ENCODE peak calls at places on chromosomes 11 and 22, in ten cellular contexts. U is lower lobe of right lung, B is colonic mucosa, P is thoracic aorta, X is WERI-Rb-1, O is endodermal cell, J is fibroblast of lung, N is transverse colon, Y is psoas muscle, A is tibial artery. H is an unnamed sample.
A peak's percentile ranks its signal among the peaks of the same experiment; 100 is the strongest.

GRCh38 chr22:20131593-20131855 is at the start of gene ZDHHC8:
- DNase-seq in B (no peak), U (no peak), J (peak; percentile 24), P (no peak), X (no peak), N (peak; percentile 49), A (no peak), O (no peak), Y (no peak), H (peak; percentile 94)

GRCh38 chr11:59901306-59901705 is 22.7 kb downstream of the OOSP3 start:
- DNase-seq in X (no peak), J (peak; percentile 37), N (no peak), P (no peak), Y (no peak), B (peak; percentile 22), O (no peak), U (no peak), A (no peak), H (no peak)

GRCh38 chr11:10301656-10302293 is 3.1 kb upstream of the ADM start:
- DNase-seq in O (no peak), J (peak; percentile 67), X (no peak), B (no peak), A (no peak), Y (no peak), U (no peak), N (no peak), P (no peak), H (no peak)

GRCh38 chr11:104028476-104028875 is 8.0 kb upstream of the DDI1 start:
- DNase-seq in U (no peak), J (peak; percentile 59), B (no peak), P (no peak), N (no peak), O (no peak), X (no peak), A (no peak), Y (no peak), H (no peak)

GRCh38 chr22:30837531-30837930 is 131.0 kb downstream of the MORC2 start:
- DNase-seq in O (no peak), N (no peak), U (no peak), X (no peak), P (no peak), J (no peak), B (no peak), Y (no peak), A (no peak), H (peak; percentile 14)

GRCh38 chr11:19679952-19680823 is 32.4 kb upstream of the NAV2 start:
- DNase-seq in A (peak; percentile 96), X (no peak), B (peak; percentile 66), N (peak; percentile 71), P (peak; percentile 81), J (peak; percentile 98), U (peak; percentile 79), O (peak; percentile 86), Y (peak; percentile 94), H (peak; percentile 90)

GRCh38 chr11:113518716-113519495 is 43.7 kb upstream of the DRD2 start:
- DNase-seq in J (no peak), N (no peak), U (no peak), X (no peak), P (no peak), O (no peak), Y (no peak), B (no peak), A (no peak), H (no peak)

GRCh38 chr11:14435717-14436116 is 63.9 kb downstream of the COPB1 start:
- DNase-seq in P (no peak), Y (no peak), X (no peak), O (no peak), U (no peak), N (no peak), B (no peak), A (no peak), J (no peak), H (no peak)

GRCh38 chr11:111778047-111778558 is 11.9 kb upstream of the PPP2R1B start:
- DNase-seq in B (no peak), A (no peak), N (no peak), J (no peak), Y (no peak), U (no peak), O (no peak), P (no peak), X (no peak), H (no peak)

GRCh38 chr11:111777094-111778046 is 11.2 kb upstream of the PPP2R1B start:
- DNase-seq in U (no peak), J (peak; percentile 67), O (no peak), N (no peak), Y (no peak), P (no peak), A (no peak), X (no peak), B (peak; percentile 33), H (peak; percentile 73)

GRCh38 chr11:111776398-111777093 is 10.4 kb upstream of the PPP2R1B start:
- DNase-seq in J (no peak), O (no peak), B (no peak), U (no peak), N (no peak), Y (no peak), P (no peak), A (no peak), X (no peak), H (no peak)

GRCh38 chr11:111772535-111772934 is 6.3 kb upstream of the PPP2R1B start:
- DNase-seq in X (no peak), U (no peak), B (no peak), N (no peak), A (no peak), Y (no peak), J (no peak), O (peak; percentile 1), P (no peak), H (peak; percentile 58)

DNA sequence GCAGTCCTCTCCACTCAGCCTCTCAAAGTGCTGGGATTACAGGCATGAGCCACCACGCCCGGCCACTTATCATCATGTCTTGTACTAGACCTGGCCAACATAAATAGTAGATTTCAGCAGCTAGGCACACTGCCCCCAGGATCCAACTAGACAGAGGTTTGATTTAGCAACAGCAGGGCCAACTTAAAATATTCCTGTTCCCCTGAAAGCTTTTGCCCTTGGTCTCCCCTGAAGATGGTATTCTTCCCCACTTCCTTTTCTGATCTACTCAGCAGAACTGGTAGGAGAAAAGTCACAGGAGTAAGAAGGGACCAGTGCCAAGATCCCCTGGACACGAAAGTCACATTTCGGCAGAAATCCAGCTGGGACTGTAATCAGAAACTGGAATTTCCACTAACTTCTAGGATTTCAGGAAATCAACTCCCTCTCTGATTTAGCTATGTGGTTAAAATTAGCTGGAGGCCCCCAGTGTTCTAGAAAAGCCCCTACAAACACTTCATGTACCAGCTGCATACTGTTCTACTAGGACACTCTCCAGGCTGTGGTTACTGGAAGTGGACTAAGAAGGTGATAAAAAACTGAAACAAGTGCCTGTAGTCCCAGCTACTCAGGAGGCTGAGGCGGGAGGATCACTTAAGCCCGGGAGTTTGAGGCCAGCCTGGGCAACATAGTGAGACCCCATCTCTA is 9.0 kb upstream of the PPP2R1B start:
- DNase-seq in A (peak; percentile 83), X (no peak), Y (no peak), U (no peak), J (peak; percentile 19), P (no peak), O (peak; percentile 14), N (peak; percentile 14), B (no peak), H (no peak)
- H3K27ac ChIP-seq in A (peak overlapping the region; percentile 49), X (no peak overlapping the region), Y (peak overlapping the region; percentile 7), U (no peak overlapping the region), J (no peak overlapping the region), P (peak overlapping the region; percentile 36), O (no peak overlapping the region), N (no peak overlapping the region), B (no peak overlapping the region), H (no peak overlapping the region)

GRCh38 chr22:42724062-42724461 is 3.4 kb upstream of the A4GALT start:
- DNase-seq in N (no peak), O (no peak), Y (no peak), U (no peak), X (no peak), B (no peak), J (no peak), P (no peak), A (no peak), H (peak; percentile 77)

GRCh38 chr22:42719133-42719532 is 1.5 kb downstream of the A4GALT start:
- DNase-seq in P (no peak), J (no peak), Y (no peak), O (peak; percentile 48), B (no peak), N (no peak), X (no peak), A (peak; percentile 51), U (no peak), H (peak; percentile 75)

GRCh38 chr22:42719656-42720262 is 911 bp downstream of the A4GALT start:
- DNase-seq in J (no peak), Y (peak; percentile 51), X (no peak), B (no peak), P (no peak), U (no peak), A (no peak), N (no peak), O (peak; percentile 77), H (peak; percentile 85)

GRCh38 chr22:42720263-42721044 is at the start of gene A4GALT:
- DNase-seq in P (no peak), B (no peak), O (peak; percentile 75), J (no peak), N (no peak), U (no peak), Y (peak; percentile 58), A (no peak), X (no peak), H (peak; percentile 94)

DNA sequence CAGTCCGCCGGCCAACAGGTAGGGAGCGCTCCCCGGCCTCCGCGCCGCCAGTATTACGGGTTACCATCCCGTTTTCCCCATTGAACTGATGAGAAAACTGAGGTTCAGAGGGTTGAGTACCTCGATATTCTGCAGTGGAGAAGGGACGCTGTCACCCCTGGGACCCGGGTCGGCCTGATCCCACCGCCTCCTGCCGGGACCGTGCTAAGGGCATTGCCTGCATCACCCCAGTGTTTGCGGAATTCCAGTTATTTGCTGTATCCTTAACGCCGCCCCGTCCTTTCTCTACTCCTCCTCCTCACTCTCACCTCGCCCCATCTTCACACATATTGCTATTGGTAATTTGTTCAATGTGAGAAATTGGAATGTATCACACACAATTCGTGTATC is 370 bp upstream of the A4GALT start:
- DNase-seq in A (no peak), O (no peak), Y (peak; percentile 54), N (no peak), P (no peak), U (no peak), J (no peak), X (no peak), B (no peak), H (peak; percentile 58)
- H3K36me3 ChIP-seq in A (no peaks in the 10 kb centered on the region), O (no peaks in the 10 kb centered on the region), Y (no peaks in the 10 kb centered on the region), N (no peaks in the 10 kb centered on the region), P (no peaks in the 10 kb centered on the region), U (no peaks in the 10 kb centered on the region), J (no peaks in the 10 kb centered on the region), X (no peaks in the 10 kb centered on the region), B (no peaks in the 10 kb centered on the region), H (no peaks in the 10 kb centered on the region)

DNA sequence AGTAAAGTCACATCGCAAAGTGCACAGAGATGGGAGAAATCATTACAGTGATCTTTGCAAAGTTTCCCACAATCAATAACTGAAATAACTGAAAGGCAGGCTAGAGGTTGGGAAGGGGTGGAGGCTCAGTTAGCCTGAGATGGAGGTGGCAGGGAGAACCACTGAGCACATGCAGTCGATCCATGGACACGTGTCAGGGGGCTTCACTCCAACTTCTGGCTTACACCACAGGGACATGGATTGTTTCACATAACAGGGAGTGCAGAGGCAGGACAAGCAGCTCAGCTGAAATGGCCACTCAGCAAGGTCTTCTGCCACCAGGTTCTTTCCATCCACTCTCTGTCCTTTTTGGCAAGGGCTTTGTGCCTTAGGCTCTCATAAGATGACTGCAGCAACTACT is 35.1 kb upstream of the MICAL2 start:
- DNase-seq in A (no peak), O (no peak), U (no peak), P (no peak), B (no peak), J (no peak), X (no peak), Y (no peak), N (no peak), H (no peak)
- H3K27ac ChIP-seq in A (peak overlapping the region; percentile 87), O (no peak overlapping the region), U (no peak overlapping the region), P (peak overlapping the region; percentile 92), B (no peak overlapping the region), J (peak overlapping the region; percentile 99), X (no peak overlapping the region), Y (peak overlapping the region; percentile 74), N (peak overlapping the region; percentile 79), H (peak overlapping the region; percentile 100)

DNA sequence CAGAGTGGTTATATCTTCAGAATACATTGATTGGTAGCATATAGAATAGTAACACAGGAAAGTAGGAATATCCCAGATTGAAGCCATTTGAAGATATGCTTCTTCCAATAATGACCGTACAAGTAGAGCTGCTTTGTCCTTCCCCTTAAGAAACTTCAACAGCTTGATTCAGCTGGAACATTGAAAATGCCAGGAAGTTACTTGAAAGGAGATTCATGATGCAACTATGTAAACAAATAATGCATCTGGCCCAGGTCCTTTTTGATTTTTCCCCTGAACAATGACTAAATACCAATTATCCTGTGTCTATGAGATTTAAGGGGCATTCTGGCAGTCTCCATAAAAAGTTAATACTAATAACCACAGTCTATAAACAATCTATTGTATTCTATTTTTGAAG is 3.0 kb downstream of the DKK3 start:
- DNase-seq in X (no peak), J (peak; percentile 78), U (no peak), A (no peak), N (no peak), P (no peak), O (no peak), B (no peak), Y (no peak), H (no peak)
- H3K36me3 ChIP-seq in X (no peaks in the 10 kb centered on the region), J (peaks cover 14% of the 10 kb centered on the region), U (peaks cover 10% of the 10 kb centered on the region), A (peaks cover 7% of the 10 kb centered on the region), N (no peaks in the 10 kb centered on the region), P (peaks cover 5% of the 10 kb centered on the region), O (peaks cover 26% of the 10 kb centered on the region), B (no peaks in the 10 kb centered on the region), Y (no peaks in the 10 kb centered on the region), H (no peaks in the 10 kb centered on the region)

H was measured in osteoblast.